ENCODE peak calls at places on chromosome 20, in four cellular contexts. X is HCT116, L is K562, J is HepG2. P is an unnamed sample.

GRCh38 chr20:53080969-53081871 is 109.1 kb downstream of the TSHZ2 start:
- DNase-seq in X (no peak), L (no peak), J (peak), P (no peak)

GRCh38 chr20:20360464-20360863 is 7.4 kb upstream of the INSM1 start:
- DNase-seq in J (peak), X (peak), L (peak), P (peak)

GRCh38 chr20:10667077-10667401 is 6.8 kb downstream of the JAG1 start:
- DNase-seq in J (no peak), L (no peak), X (no peak), P (no peak)

GRCh38 chr20:31260326-31260932 is 3.0 kb downstream of the DEFB115 start:
- DNase-seq in X (peak), L (peak), J (peak), P (peak)

GRCh38 chr20:22385602-22386299 is 198.6 kb downstream of the FOXA2 start:
- DNase-seq in L (peak), J (peak), X (no peak), P (no peak)

GRCh38 chr20:20763652-20764051 is 51.2 kb upstream of the RALGAPA2 start:
- DNase-seq in L (no peak), J (no peak), X (no peak), P (no peak)

GRCh38 chr20:36827541-36828279 is 48.2 kb upstream of the TLDC2 start:
- DNase-seq in X (no peak), L (no peak), J (no peak), P (no peak)

GRCh38 chr20:35271073-35271882 is 6.6 kb downstream of the MMP24OS start:
- DNase-seq in L (peak), X (no peak), J (no peak), P (no peak)

GRCh38 chr20:31835977-31836852 is 9.2 kb downstream of the FOXS1 start:
- DNase-seq in J (peak), L (peak), X (peak), P (peak)

GRCh38 chr20:19992996-19993908 is 23.9 kb upstream of the NAA20 start:
- DNase-seq in L (no peak), J (peak), X (peak), P (peak)

GRCh38 chr20:19583532-19584175 is 174.4 kb upstream of the RIN2 start:
- DNase-seq in J (peak), L (peak), X (peak), P (peak)

GRCh38 chr20:41087325-41087685 is 50.0 kb upstream of the PLCG1 start:
- DNase-seq in J (no peak), L (no peak), X (no peak), P (no peak)

GRCh38 chr20:23111307-23111943 is 25.3 kb upstream of the CD93 start:
- DNase-seq in X (no peak), J (no peak), L (no peak), P (no peak)

GRCh38 chr20:25046736-25047666 is 10.9 kb downstream of the ACSS1 start:
- DNase-seq in L (no peak), J (no peak), X (no peak), P (no peak)

GRCh38 chr20:61254881-61255589 is 3.0 kb downstream of the CDH4 start:
- DNase-seq in L (no peak), X (no peak), J (no peak), P (no peak)

GRCh38 chr20:53104889-53105288 is 132.7 kb downstream of the TSHZ2 start:
- DNase-seq in L (no peak), J (no peak), X (no peak), P (no peak)

GRCh38 chr20:53157443-53158408 is 185.6 kb downstream of the TSHZ2 start:
- DNase-seq in L (peak), J (peak), X (peak), P (no peak)

GRCh38 chr20:49096212-49096730 is 50.2 kb downstream of the CSE1L start:
- DNase-seq in J (no peak), L (no peak), X (no peak), P (no peak)

GRCh38 chr20:23165307-23165750 is 79.2 kb upstream of the CD93 start:
- DNase-seq in L (peak), J (no peak), X (no peak), P (no peak)

GRCh38 chr20:47482705-47483104 is 19.0 kb upstream of the NCOA3 start:
- DNase-seq in X (no peak), J (no peak), L (no peak), P (no peak)

GRCh38 chr20:60869626-60870025 is 382.4 kb upstream of the CDH4 start:
- DNase-seq in L (no peak), J (no peak), X (no peak), P (no peak)

GRCh38 chr20:13035399-13036173 is 26.8 kb downstream of the SPTLC3 start:
- DNase-seq in X (no peak), J (no peak), L (no peak), P (no peak)

GRCh38 chr20:47198254-47198671 is 158.2 kb downstream of the ZMYND8 start:
- DNase-seq in L (no peak), X (no peak), J (no peak), P (no peak)

GRCh38 chr20:53947501-53948195 is 122.7 kb downstream of the BCAS1 start:
- DNase-seq in J (no peak), X (no peak), L (no peak), P (no peak)

GRCh38 chr20:61324906-61325305 is 72.8 kb downstream of the CDH4 start:
- DNase-seq in X (no peak), L (no peak), J (no peak), P (no peak)

GRCh38 chr20:25481918-25482253 is 74.4 kb downstream of the GINS1 start:
- DNase-seq in L (no peak), X (no peak), J (no peak), P (no peak)

GRCh38 chr20:13800728-13801134 is 15.9 kb downstream of the NDUFAF5 start:
- DNase-seq in J (peak), L (no peak), X (no peak), P (peak)

GRCh38 chr20:36817496-36817895 is 43.9 kb upstream of the DSN1 start:
- DNase-seq in X (no peak), L (no peak), J (no peak), P (no peak)

GRCh38 chr20:35917077-35917476 is 37.2 kb downstream of the SCAND1 start:
- DNase-seq in X (no peak), L (no peak), J (no peak), P (no peak)

GRCh38 chr20:18323705-18324104 is 35.4 kb downstream of the ZNF133 start:
- DNase-seq in J (no peak), L (no peak), X (no peak), P (no peak)

GRCh38 chr20:13085275-13085674 is 76.5 kb downstream of the SPTLC3 start:
- DNase-seq in J (no peak), L (no peak), X (no peak), P (no peak)

GRCh38 chr20:7689151-7689550 is 251.1 kb downstream of the HAO1 start:
- DNase-seq in L (no peak), X (no peak), J (no peak), P (no peak)

GRCh38 chr20:13777171-13777601 is 7.5 kb downstream of the ESF1 start:
- DNase-seq in X (peak), L (no peak), J (no peak), P (no peak)

GRCh38 chr20:21640556-21640955 is 64.9 kb upstream of the PAX1 start:
- DNase-seq in J (peak), X (peak), L (no peak), P (no peak)

GRCh38 chr20:2610941-2611720 is 41.3 kb upstream of the NOP56 start:
- DNase-seq in J (no peak), X (no peak), L (no peak), P (no peak)

GRCh38 chr20:4567172-4567571 is 154.5 kb upstream of the PRND start:
- DNase-seq in X (no peak), L (no peak), J (no peak), P (no peak)

GRCh38 chr20:4569882-4570281 is 151.8 kb upstream of the PRND start:
- DNase-seq in X (no peak), J (no peak), L (no peak), P (no peak)

GRCh38 chr20:4571759-4572531 is 149.8 kb upstream of the PRND start:
- DNase-seq in J (no peak), L (no peak), X (no peak), P (no peak)

GRCh38 chr20:4568560-4568959 is 153.1 kb upstream of the PRND start:
- DNase-seq in X (no peak), L (no peak), J (no peak), P (no peak)

GRCh38 chr20:4569092-4569491 is 152.6 kb upstream of the PRND start:
- DNase-seq in X (no peak), L (no peak), J (no peak), P (no peak)
- TF ChIP-seq ELF1 in X (no peak), L (no peak), J (no peak), P (no peak)

GRCh38 chr20:50292324-50293243 is 102.0 kb downstream of the CEBPB start:
- DNase-seq in X (no peak), J (peak), L (peak), P (no peak)
- TF ChIP-seq ELF1 in X (no peak), J (peak), L (peak), P (no peak)

GRCh38 chr20:33917813-33918525 is 75.7 kb upstream of the RALY start:
- DNase-seq in L (no peak), J (no peak), X (no peak), P (no peak)
- TF ChIP-seq ELF1 in L (no peak), J (no peak), X (no peak), P (no peak)

GRCh38 chr20:44601801-44602204 is 19.4 kb downstream of the PKIG start:
- DNase-seq in X (no peak), L (no peak), J (no peak), P (no peak)

GRCh38 chr20:44599715-44600114 is 17.3 kb downstream of the PKIG start:
- DNase-seq in J (no peak), L (no peak), X (no peak), P (no peak)

GRCh38 chr20:44598413-44599290 is 16.3 kb downstream of the PKIG start:
- DNase-seq in L (no peak), X (no peak), J (no peak), P (peak)

GRCh38 chr20:44600301-44600700 is 17.9 kb downstream of the PKIG start:
- DNase-seq in X (no peak), J (no peak), L (no peak), P (no peak)

GRCh38 chr20:44600758-44601562 is 18.6 kb downstream of the PKIG start:
- DNase-seq in L (no peak), J (no peak), X (no peak), P (no peak)
- TF ChIP-seq ELF1 in L (no peak), J (peak), X (no peak), P (no peak)

GRCh38 chr20:9616455-9616805 is 102.0 kb downstream of the LAMP5 start:
- DNase-seq in J (no peak), L (no peak), X (no peak), P (no peak)

GRCh38 chr20:9615118-9615517 is 100.7 kb downstream of the LAMP5 start:
- DNase-seq in L (no peak), J (peak), X (no peak), P (no peak)

GRCh38 chr20:9617940-9618339 is 103.5 kb downstream of the LAMP5 start:
- DNase-seq in J (peak), X (peak), L (no peak), P (peak)

GRCh38 chr20:9615766-9616454 is 101.5 kb downstream of the LAMP5 start:
- DNase-seq in X (no peak), J (no peak), L (no peak), P (no peak)

DNA sequence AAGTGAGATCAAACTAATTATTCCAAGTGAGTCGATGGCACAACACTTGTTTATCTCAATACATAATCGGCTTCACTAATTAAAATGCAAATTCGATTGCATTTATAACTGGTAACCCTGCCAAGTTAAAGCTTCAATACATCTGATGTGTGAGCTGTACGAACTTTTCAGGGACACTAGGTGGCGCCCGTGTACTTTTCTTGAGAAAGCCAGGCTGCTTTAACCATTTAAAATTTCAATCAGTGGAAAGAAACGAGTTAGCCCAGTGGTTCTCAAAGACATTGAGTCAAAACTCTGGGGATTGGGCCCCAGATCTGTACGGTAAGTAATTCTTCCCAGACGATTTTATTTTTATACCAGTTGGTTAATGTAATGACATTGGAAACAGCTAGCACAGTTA is 102.7 kb downstream of the LAMP5 start:
- DNase-seq in L (peak), J (peak), X (peak), P (peak)
- TF ChIP-seq ELF1 in L (no peak), J (no peak), X (no peak), P (no peak)

GRCh38 chr20:826695-827323 is 6.7 kb upstream of the FAM110A start:
- DNase-seq in J (no peak), X (no peak), L (no peak), P (no peak)
- TF ChIP-seq ELF1 in J (no peak), X (no peak), L (no peak), P (no peak)

DNA sequence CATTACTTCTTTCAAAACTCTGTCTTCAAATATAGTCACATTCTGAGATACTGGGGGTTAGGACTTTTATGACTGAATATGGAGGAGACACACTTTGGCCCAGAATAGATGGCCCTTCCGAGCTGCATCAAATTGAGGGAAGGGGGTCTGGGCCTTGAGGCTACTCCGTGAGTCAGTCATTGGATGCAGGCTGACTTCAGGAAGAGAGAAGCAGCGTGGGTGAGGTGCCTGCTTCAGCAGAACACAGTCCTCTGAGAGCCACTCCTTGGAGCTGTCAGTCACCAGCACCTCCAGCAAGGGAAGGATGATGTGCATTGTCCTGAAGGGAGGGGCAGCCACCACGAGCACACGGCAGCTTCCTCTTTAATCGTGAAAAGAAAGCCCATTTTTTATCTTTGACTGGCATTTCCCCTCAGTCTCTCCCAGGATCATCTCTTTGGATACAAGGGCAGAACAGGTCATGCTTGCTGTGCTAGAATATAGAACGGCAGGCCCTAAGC is 721.6 kb downstream of the KIF16B start:
- DNase-seq in L (no peak), X (no peak), J (no peak), P (no peak)
- TF ChIP-seq ELF1 in L (no peak), X (no peak), J (no peak), P (no peak)

GRCh38 chr20:38272398-38272797 is 11.9 kb upstream of the KIAA1755 start:
- DNase-seq in X (no peak), L (no peak), J (no peak), P (no peak)
- TF ChIP-seq ELF1 in X (no peak), L (no peak), J (no peak), P (no peak)

GRCh38 chr20:57848282-57848681 is 138.5 kb upstream of the PMEPA1 start:
- DNase-seq in L (no peak), X (no peak), J (no peak), P (no peak)

GRCh38 chr20:57847104-57847503 is 137.3 kb upstream of the PMEPA1 start:
- DNase-seq in L (no peak), J (no peak), X (no peak), P (no peak)

GRCh38 chr20:57841297-57841866 is 131.6 kb upstream of the PMEPA1 start:
- DNase-seq in X (no peak), J (no peak), L (no peak), P (no peak)

GRCh38 chr20:57843941-57844625 is 134.3 kb upstream of the PMEPA1 start:
- DNase-seq in J (no peak), X (no peak), L (no peak), P (no peak)

GRCh38 chr20:57844626-57845596 is 135.1 kb upstream of the PMEPA1 start:
- DNase-seq in L (no peak), J (no peak), X (no peak), P (no peak)
- TF ChIP-seq ELF1 in L (no peak), J (no peak), X (no peak), P (no peak)

DNA sequence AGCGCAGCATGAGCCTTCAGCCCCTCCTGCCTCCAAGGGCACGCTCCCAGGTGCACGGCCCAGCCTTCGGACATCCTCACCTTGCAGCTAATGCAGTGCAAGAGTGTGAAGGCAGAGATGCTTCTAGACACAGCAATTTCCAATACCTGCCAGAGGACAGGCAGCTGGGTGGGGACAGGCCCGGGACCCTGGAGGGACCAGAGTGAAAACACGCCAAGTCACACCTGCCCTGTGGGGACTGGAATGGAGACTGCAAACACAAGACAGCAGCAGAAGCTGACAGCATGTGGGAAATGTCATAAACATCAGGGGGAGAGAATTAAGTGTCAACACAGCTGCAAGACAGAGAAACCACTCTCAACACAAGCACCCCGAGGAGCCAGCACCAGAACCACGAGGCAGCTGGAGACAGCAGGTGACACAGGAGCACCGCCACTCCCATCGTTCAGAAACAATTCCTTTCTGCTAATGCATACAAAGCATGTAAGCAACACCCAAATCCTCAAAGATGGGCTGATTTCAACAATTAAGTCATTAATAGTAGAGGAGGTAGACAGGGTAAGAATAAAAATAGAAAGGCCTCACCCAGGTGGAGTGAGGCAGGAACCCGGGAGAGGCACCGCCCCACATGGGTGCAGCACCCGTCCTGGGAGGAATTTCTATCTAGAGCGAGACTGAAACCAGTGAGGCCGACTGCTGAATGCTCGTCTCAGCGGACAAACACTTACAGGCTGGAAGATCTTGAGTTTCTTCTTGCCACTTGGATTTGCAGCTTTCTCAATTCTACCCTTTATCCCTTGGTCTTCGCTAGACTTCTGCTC is 17.1 kb downstream of the DIDO1 start:
- DNase-seq in J (no peak), L (no peak), X (no peak), P (no peak)
- TF ChIP-seq ELF1 in J (no peak), L (no peak), X (no peak), P (no peak)

P was measured in SK-N-SH.